ENCODE peak calls at places on chromosomes 7 and 10, in four cellular contexts. F is prostate gland, I is immature natural killer cell, G is cerebellar cortex. O is an unnamed sample.

GRCh38 chr10:125060851-125061556 is 99.4 kb downstream of the CTBP2 start:
- DNase-seq in I (peak), F (peak), G (peak), O (peak)

GRCh38 chr10:178208-178607 is 43.0 kb downstream of the ZMYND11 start:
- DNase-seq in F (no peak), G (peak), I (peak), O (no peak)

GRCh38 chr7:30931161-30931926 is 19.7 kb downstream of the AQP1 start:
- DNase-seq in G (no peak), F (no peak), I (no peak), O (no peak)

GRCh38 chr7:121244120-121244865 is 84.5 kb upstream of the WNT16 start:
- DNase-seq in G (peak), F (no peak), I (no peak), O (no peak)

GRCh38 chr7:90677742-90678439 is 81.8 kb downstream of the CDK14 start:
- DNase-seq in I (no peak), F (no peak), G (no peak), O (no peak)

GRCh38 chr10:14574291-14574690 is 200.4 kb downstream of the FAM107B start:
- DNase-seq in I (no peak), G (no peak), F (no peak), O (no peak)

GRCh38 chr10:31157125-31157983 is 125.7 kb upstream of the ZNF438 start:
- DNase-seq in G (peak), I (no peak), F (peak), O (no peak)

GRCh38 chr7:115097175-115097671 is 175.3 kb downstream of the MDFIC start:
- DNase-seq in G (no peak), I (no peak), F (no peak), O (no peak)

GRCh38 chr10:18340496-18341051 is 200.3 kb downstream of the CACNB2 start:
- DNase-seq in I (no peak), F (no peak), G (no peak), O (no peak)

O was measured in naive thymus-derived CD8-positive, alpha-beta T cell.